ENCODE peak calls at places on chromosome 6, in seven cellular contexts. E, C, W, Q, F, P and V are unnamed samples.

GRCh38 chr6:79230149-79230548 is 4.3 kb downstream of the HMGN3 start:
- DNase-seq in P (no peak), F (no peak), E (peak; percentile 6), C (no peak), W (no peak), Q (no peak), V (no peak)

GRCh38 chr6:41705996-41706835 is 29.2 kb downstream of the TFEB start:
- DNase-seq in Q (peak; percentile 71), W (peak; percentile 86), C (peak; percentile 57), E (peak; percentile 78), P (peak; percentile 56), F (peak; percentile 84), V (peak; percentile 92)

GRCh38 chr6:36673882-36674281 is 4.6 kb upstream of the CDKN1A start:
- DNase-seq in W (no peak), Q (no peak), E (no peak), P (no peak), F (no peak), C (no peak), V (no peak)

GRCh38 chr6:31270788-31271640 is 878 bp downstream of the HLA-C start:
- DNase-seq in P (peak; percentile 51), W (no peak), F (peak; percentile 68), Q (no peak), C (no peak), E (peak; percentile 73), V (peak; percentile 91)

GRCh38 chr6:12403201-12403826 is 113.2 kb downstream of the EDN1 start:
- DNase-seq in F (no peak), W (no peak), C (no peak), E (peak; percentile 82), Q (no peak), P (no peak), V (no peak)

GRCh38 chr6:107116328-107116892 is 1.1 kb upstream of the BEND3 start:
- DNase-seq in Q (peak; percentile 8), F (peak; percentile 96), C (no peak), W (peak; percentile 31), P (peak; percentile 4), E (peak; percentile 20), V (peak; percentile 85)

GRCh38 chr6:113055086-113055485 is 708.0 kb downstream of the RFPL4B start:
- DNase-seq in Q (no peak), F (no peak), P (no peak), C (no peak), E (peak; percentile 31), W (no peak), V (no peak)

GRCh38 chr6:16168858-16169257 is 40.0 kb downstream of the MYLIP start:
- DNase-seq in C (peak; percentile 20), F (peak; percentile 75), Q (no peak), P (no peak), W (no peak), E (peak; percentile 39), V (peak; percentile 73)

GRCh38 chr6:34460796-34461507 is 4.9 kb upstream of the PACSIN1 start:
- DNase-seq in W (no peak), P (no peak), Q (no peak), E (peak; percentile 25), F (no peak), C (no peak), V (peak; percentile 80)

GRCh38 chr6:72787521-72788031 is 165.7 kb downstream of the KCNQ5 start:
- DNase-seq in C (peak; percentile 1), W (no peak), F (peak; percentile 64), E (peak; percentile 89), Q (no peak), P (no peak), V (peak; percentile 57)